ENCODE peak calls at places on chromosome 3, in seven cellular contexts. D, C, O, P, Q, U and Z are unnamed samples.

GRCh38 chr3:161423911-161424522 is 52.7 kb upstream of the SPTSSB start:
- DNase-seq in D (peak; percentile 42), C (no peak), O (no peak), P (no peak), Q (no peak), U (no peak), Z (peak; percentile 50)

GRCh38 chr3:170614214-170614966 is 28.5 kb upstream of the SLC7A14 start:
- DNase-seq in D (peak; percentile 94), C (no peak), O (no peak), P (peak; percentile 30), Q (peak; percentile 18), U (no peak), Z (no peak)

GRCh38 chr3:146256851-146257486 is 6.1 kb upstream of the PLSCR4 start:
- DNase-seq in D (peak; percentile 68), C (no peak), O (no peak), P (no peak), Q (no peak), U (no peak), Z (peak; percentile 33)

GRCh38 chr3:57570878-57571277 is 14.8 kb downstream of the PDE12 start:
- DNase-seq in D (no peak), C (no peak), O (no peak), P (no peak), Q (no peak), U (no peak), Z (no peak)

GRCh38 chr3:40143283-40144090 is 166.0 kb upstream of the EIF1B start:
- DNase-seq in D (no peak), C (no peak), O (no peak), P (no peak), Q (no peak), U (no peak), Z (no peak)

GRCh38 chr3:14343338-14344112 is 58.9 kb upstream of the SLC6A6 start:
- DNase-seq in D (peak; percentile 30), C (no peak), O (no peak), P (no peak), Q (no peak), U (no peak), Z (no peak)

GRCh38 chr3:167731393-167731792 is 3.3 kb downstream of the PDCD10 start:
- DNase-seq in D (no peak), C (no peak), O (no peak), P (no peak), Q (no peak), U (no peak), Z (no peak)

GRCh38 chr3:126013742-126014141 is 44.8 kb downstream of the ROPN1B start:
- DNase-seq in D (no peak), C (no peak), O (no peak), P (no peak), Q (no peak), U (no peak), Z (no peak)

GRCh38 chr3:45232531-45232930 is 6.4 kb upstream of the TMEM158 start:
- DNase-seq in D (no peak), C (no peak), O (no peak), P (no peak), Q (no peak), U (no peak), Z (no peak)

GRCh38 chr3:112460519-112460918 is 38.8 kb downstream of the BTLA start:
- DNase-seq in D (no peak), C (no peak), O (no peak), P (no peak), Q (no peak), U (no peak), Z (no peak)

GRCh38 chr3:4906107-4906621 is 73.1 kb upstream of the BHLHE40 start:
- DNase-seq in D (peak; percentile 36), C (no peak), O (no peak), P (no peak), Q (no peak), U (no peak), Z (peak; percentile 70)

GRCh38 chr3:147582642-147583041 is 173.5 kb downstream of the ZIC1 start:
- DNase-seq in D (no peak), C (no peak), O (no peak), P (no peak), Q (no peak), U (no peak), Z (no peak)

GRCh38 chr3:38131621-38132369 is 5.1 kb downstream of the ACAA1 start:
- DNase-seq in D (peak; percentile 31), C (no peak), O (peak; percentile 25), P (no peak), Q (no peak), U (no peak), Z (peak; percentile 81)

GRCh38 chr3:50226888-50227389 is 9.1 kb upstream of the GNAI2 start:
- DNase-seq in D (no peak), C (peak; percentile 44), O (peak; percentile 46), P (no peak), Q (no peak), U (no peak), Z (no peak)

GRCh38 chr3:133152821-133153220 is 114.6 kb downstream of the TMEM108 start:
- DNase-seq in D (no peak), C (no peak), O (no peak), P (no peak), Q (no peak), U (no peak), Z (no peak)

GRCh38 chr3:158152186-158152585 is 42.3 kb downstream of the RSRC1 start:
- DNase-seq in D (peak; percentile 59), C (no peak), O (no peak), P (no peak), Q (no peak), U (no peak), Z (no peak)

GRCh38 chr3:72661115-72661457 is 187.2 kb downstream of the SHQ1 start:
- DNase-seq in D (peak; percentile 63), C (no peak), O (peak; percentile 86), P (peak; percentile 76), Q (peak; percentile 69), U (peak; percentile 67), Z (no peak)

GRCh38 chr3:109985942-109986555 is 648.7 kb upstream of the DPPA4 start:
- DNase-seq in D (peak; percentile 7), C (no peak), O (no peak), P (no peak), Q (no peak), U (no peak), Z (no peak)

GRCh38 chr3:17349093-17349492 is 393.3 kb downstream of the TBC1D5 start:
- DNase-seq in D (no peak), C (no peak), O (no peak), P (no peak), Q (no peak), U (no peak), Z (no peak)

GRCh38 chr3:16885588-16885903 is 791 bp downstream of the PLCL2 start:
- DNase-seq in D (no peak), C (no peak), O (no peak), P (no peak), Q (no peak), U (no peak), Z (peak; percentile 79)

GRCh38 chr3:187062526-187063177 is 76.6 kb downstream of the RPL39L start:
- DNase-seq in D (peak; percentile 78), C (no peak), O (no peak), P (no peak), Q (no peak), U (no peak), Z (no peak)

GRCh38 chr3:150397220-150397619 is 10.9 kb upstream of the TSC22D2 start:
- DNase-seq in D (no peak), C (no peak), O (no peak), P (no peak), Q (no peak), U (no peak), Z (no peak)

GRCh38 chr3:181623924-181624694 is 87.6 kb upstream of the SOX2 start:
- DNase-seq in D (no peak), C (no peak), O (no peak), P (no peak), Q (no peak), U (no peak), Z (peak; percentile 73)

GRCh38 chr3:396293-396692 is 199.7 kb downstream of the CHL1 start:
- DNase-seq in D (no peak), C (no peak), O (no peak), P (no peak), Q (no peak), U (no peak), Z (no peak)
- H3K9me3 ChIP-seq in D (no peaks in the 10 kb centered on the region), C (no peaks in the 10 kb centered on the region), O (no peaks in the 10 kb centered on the region), P (no peaks in the 10 kb centered on the region), Q (no peaks in the 10 kb centered on the region), U (no peaks in the 10 kb centered on the region), Z (no peaks in the 10 kb centered on the region)

DNA sequence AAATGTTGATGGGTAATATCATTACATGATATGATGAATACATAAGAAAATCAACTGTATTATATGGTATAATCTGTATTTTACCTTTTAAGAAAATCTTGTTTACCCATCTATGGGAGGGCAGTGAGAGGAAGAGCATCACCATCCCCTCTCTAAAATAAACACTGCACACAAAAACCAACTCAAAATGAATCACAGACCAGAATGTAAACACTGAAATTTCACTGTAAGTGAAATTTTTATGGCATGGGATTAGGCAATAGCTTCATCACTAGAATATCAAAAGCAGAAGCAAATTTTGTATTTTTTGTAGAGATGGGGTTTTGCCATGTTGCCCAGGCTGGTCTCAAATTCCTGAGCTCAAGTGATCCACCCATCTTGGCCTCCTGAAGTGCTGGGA is 26.2 kb downstream of the IFT80 start:
- DNase-seq in D (peak; percentile 85), C (no peak), O (no peak), P (no peak), Q (no peak), U (no peak), Z (no peak)
- H3K4me1 ChIP-seq in D (peaks cover 9% of the 10 kb centered on the region), C (peaks cover 5% of the 10 kb centered on the region), O (no peaks in the 10 kb centered on the region), P (no peaks in the 10 kb centered on the region), Q (no peaks in the 10 kb centered on the region), U (no peaks in the 10 kb centered on the region), Z (no peaks in the 10 kb centered on the region)

GRCh38 chr3:128855574-128855973 is 23.8 kb upstream of the ACAD9 start:
- DNase-seq in D (no peak), C (no peak), O (no peak), P (no peak), Q (no peak), U (no peak), Z (no peak)
- H3K9me3 ChIP-seq in D (peaks cover 38% of the 10 kb centered on the region), C (peaks cover 23% of the 10 kb centered on the region), O (peaks cover 51% of the 10 kb centered on the region), P (peaks cover 43% of the 10 kb centered on the region), Q (peaks cover 53% of the 10 kb centered on the region), U (peaks cover 12% of the 10 kb centered on the region), Z (peaks cover 26% of the 10 kb centered on the region)

GRCh38 chr3:33949074-33949473 is 150.6 kb downstream of the PDCD6IP start:
- DNase-seq in D (no peak), C (no peak), O (no peak), P (no peak), Q (no peak), U (no peak), Z (no peak)
- H3K4me1 ChIP-seq in D (no peaks in the 10 kb centered on the region), C (no peaks in the 10 kb centered on the region), O (no peaks in the 10 kb centered on the region), P (no peaks in the 10 kb centered on the region), Q (no peaks in the 10 kb centered on the region), U (no peaks in the 10 kb centered on the region), Z (no peaks in the 10 kb centered on the region)